ENCODE peak calls at places on chromosomes 13 and 19, in seven cellular contexts. A is hepatocyte, P is cardiac muscle cell, F is fibroblast of villous mesenchyme, S is fibroblast of the aortic adventitia, J is astrocyte, N is uterus. K is an unnamed sample.
A peak's percentile ranks its signal among the peaks of the same experiment; 100 is the strongest.

GRCh38 chr13:112056284-112056727 is 10.6 kb upstream of the SOX1 start:
- DNase-seq in N (no peak), A (no peak), P (no peak), S (no peak), F (no peak), J (no peak), K (no peak)

GRCh38 chr13:109600078-109600477 is 186.3 kb downstream of the IRS2 start:
- DNase-seq in P (no peak), J (no peak), N (no peak), F (no peak), S (no peak), A (no peak), K (no peak)

GRCh38 chr13:67520886-67521285 is 290.8 kb upstream of the PCDH9 start:
- DNase-seq in S (no peak), N (no peak), P (no peak), A (no peak), F (no peak), J (no peak), K (no peak)

GRCh38 chr13:62060570-62060969 is 644.9 kb upstream of the PCDH20 start:
- DNase-seq in F (no peak), A (no peak), S (no peak), N (no peak), J (no peak), P (no peak), K (no peak)

GRCh38 chr13:27404680-27405079 is 19.7 kb upstream of the GTF3A start:
- DNase-seq in F (no peak), A (no peak), N (no peak), P (no peak), S (no peak), J (no peak), K (no peak)

GRCh38 chr19:35154535-35155406 is at the start of gene FXYD5:
- DNase-seq in N (peak; percentile 53), P (no peak), S (peak; percentile 72), J (peak; percentile 70), F (peak; percentile 82), A (peak; percentile 86), K (peak; percentile 83)

GRCh38 chr13:35630551-35631275 is 154.2 kb upstream of the MAB21L1 start:
- DNase-seq in N (no peak), J (peak; percentile 43), A (peak; percentile 76), S (peak; percentile 75), P (peak; percentile 75), F (peak; percentile 42), K (peak; percentile 50)

GRCh38 chr13:73141292-73141771 is 82.5 kb downstream of the KLF5 start:
- DNase-seq in A (peak; percentile 30), S (peak; percentile 50), J (peak; percentile 57), P (peak; percentile 16), N (no peak), F (no peak), K (no peak)

GRCh38 chr13:77325371-77325941 is 1.4 kb downstream of the MYCBP2 start:
- DNase-seq in A (no peak), J (no peak), F (peak; percentile 30), P (no peak), N (no peak), S (peak; percentile 25), K (peak; percentile 25)

GRCh38 chr19:46845959-46846459 is 4.6 kb downstream of the AP2S1 start:
- DNase-seq in A (no peak), S (no peak), N (no peak), P (no peak), J (no peak), F (no peak), K (no peak)

GRCh38 chr19:46850228-46851203 is at the start of gene AP2S1:
- DNase-seq in S (peak; percentile 99), J (peak; percentile 97), A (peak; percentile 97), N (peak; percentile 98), F (peak; percentile 100), P (peak; percentile 97), K (peak; percentile 98)

GRCh38 chr19:46848389-46848788 is 2.3 kb downstream of the AP2S1 start:
- DNase-seq in F (no peak), A (no peak), N (no peak), P (no peak), S (no peak), J (no peak), K (no peak)

GRCh38 chr19:46849610-46850009 is 1.0 kb downstream of the AP2S1 start:
- DNase-seq in N (no peak), S (peak; percentile 10), P (peak; percentile 30), F (peak; percentile 30), J (no peak), A (no peak), K (peak; percentile 33)

GRCh38 chr19:46847528-46847927 is 3.1 kb downstream of the AP2S1 start:
- DNase-seq in F (peak; percentile 60), N (no peak), A (no peak), P (peak; percentile 17), J (no peak), S (no peak), K (no peak)
- TF ChIP-seq CTCF in F (no peak), N (no peak), A (no peak), P (no peak), J (no peak), S (no peak), K (no peak)

DNA sequence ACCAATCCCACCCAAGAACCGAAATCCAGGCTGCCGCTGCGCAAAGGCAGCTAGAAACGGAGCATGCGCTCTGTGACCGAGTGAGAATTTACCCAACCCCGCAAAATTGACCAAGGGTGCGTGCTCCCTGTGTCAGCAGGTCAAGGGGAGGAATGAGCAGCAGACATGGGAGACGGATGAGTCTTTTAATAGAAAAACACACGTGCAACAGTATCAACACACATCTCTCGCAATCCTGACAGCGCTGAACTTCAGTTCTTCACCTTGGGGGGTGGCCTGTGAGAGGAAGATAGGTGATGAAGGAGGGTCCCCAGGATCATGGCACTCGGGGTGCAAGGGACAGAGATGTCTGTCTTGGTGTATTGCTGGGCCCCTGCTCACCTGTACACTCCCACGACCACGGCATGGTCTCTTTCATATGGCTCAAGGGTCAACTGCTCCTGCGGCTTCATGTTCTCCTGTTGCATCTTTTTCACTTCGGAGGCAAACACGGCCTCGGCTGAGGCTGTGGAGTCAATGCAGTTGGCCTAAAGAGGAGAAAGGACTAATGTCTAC is 402 bp upstream of the DYRK1B start:
- DNase-seq in A (no peak), N (no peak), F (no peak), S (no peak), P (no peak), J (no peak), K (no peak)
- H3K4me3 ChIP-seq in A (no peak overlapping the region), N (no peak overlapping the region), F (peak overlapping the region; percentile 85), S (peak overlapping the region; percentile 39), P (no peak overlapping the region), J (no peak overlapping the region), K (peak overlapping the region; percentile 99)

DNA sequence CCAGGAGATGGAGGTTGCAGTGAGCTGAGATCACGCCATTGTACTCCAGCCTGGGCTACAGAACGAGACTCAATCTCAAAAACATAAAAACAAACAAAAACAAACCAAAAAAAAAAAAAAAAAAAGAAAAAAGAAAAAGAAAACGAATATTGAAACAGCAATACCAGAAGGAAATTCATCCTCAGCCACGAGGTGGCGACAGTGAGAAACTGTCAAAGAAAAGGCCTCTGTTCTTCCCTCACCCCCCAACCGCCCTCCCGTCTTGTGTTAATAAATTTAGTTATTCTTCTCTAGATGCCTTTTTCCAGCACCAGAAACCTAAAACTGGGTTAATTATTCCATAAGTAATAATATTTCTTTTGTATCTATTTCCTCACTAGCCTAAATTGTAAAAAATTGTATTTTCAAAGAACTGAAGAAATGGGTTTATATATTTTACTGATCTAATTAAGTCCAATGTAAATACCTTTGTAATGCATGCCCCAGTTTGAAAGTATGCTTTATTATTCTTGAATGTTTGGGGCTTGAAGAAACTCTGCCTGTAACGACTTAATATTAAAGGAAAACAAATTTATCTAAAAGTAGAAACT is 38.6 kb downstream of the LIG4 start:
- DNase-seq in A (peak; percentile 55), P (peak; percentile 42), N (no peak), J (no peak), F (peak; percentile 22), S (peak; percentile 13), K (peak; percentile 9)
- TF ChIP-seq CTCF in A (peak; percentile 48), P (peak; percentile 40), N (no peak), J (peak; percentile 33), F (peak; percentile 55), S (peak; percentile 37), K (peak; percentile 19)

DNA sequence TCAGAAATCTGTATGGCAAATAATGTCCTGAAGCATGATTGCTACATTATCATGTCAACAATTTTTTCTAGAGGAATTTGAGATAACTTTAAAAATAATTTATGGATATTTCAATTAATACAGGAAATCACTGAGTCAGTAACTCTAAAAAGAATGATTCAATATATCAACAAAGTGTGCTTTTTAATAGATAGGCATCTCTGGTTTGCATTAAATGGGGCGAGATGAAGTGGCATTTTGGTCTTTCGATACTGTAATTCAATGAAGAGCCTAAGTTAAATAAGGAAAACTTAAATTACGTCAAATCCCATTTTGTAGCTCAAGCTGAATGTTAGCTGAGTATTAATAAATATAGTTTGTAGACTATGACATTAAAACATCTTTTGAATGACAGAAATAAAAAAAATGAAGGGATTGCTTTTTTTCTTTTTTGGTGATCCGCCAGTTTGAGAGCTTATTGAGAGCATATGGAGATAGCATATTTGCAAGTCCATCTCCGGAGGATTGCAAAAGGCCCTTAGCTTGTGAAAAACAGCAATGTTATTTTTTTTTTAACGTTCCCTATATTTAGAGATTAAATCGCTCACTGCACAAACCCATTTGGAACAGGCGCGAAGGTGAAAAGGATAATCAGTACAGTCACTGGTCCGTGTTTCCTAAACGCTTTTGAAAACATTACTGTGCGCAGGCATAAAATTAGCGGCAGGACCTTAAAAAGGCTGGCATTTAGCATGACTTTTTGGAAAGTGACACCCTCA is 342.6 kb downstream of the DACH1 start:
- DNase-seq in F (peak; percentile 79), S (no peak), J (no peak), A (no peak), P (no peak), N (no peak), K (peak; percentile 9)
- H3K4me3 ChIP-seq in F (peak overlapping the region; percentile 39), S (no peak overlapping the region), J (no peak overlapping the region), A (no peak overlapping the region), P (no peak overlapping the region), N (no peak overlapping the region), K (no peak overlapping the region)

DNA sequence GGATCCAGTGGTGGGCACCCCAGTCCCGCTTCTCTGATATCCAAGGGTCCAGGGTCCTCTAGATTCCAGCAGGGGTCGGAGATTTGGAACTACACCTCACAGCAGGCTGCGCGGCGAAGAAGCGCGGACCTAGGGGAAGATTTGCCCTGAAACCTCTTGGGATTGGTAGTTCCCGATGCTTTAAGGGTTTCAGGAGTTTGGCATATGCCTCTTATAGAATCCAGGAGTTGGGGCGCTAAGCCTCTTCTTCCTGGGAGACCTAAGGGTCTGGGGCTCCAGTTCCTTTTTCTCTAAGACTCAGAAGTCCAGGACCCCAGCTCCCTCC is 349 bp downstream of the BCL2L12 start:
- DNase-seq in J (no peak), S (no peak), P (no peak), F (no peak), A (no peak), N (no peak), K (no peak)
- TF ChIP-seq CTCF in J (no peak), S (no peak), P (no peak), F (no peak), A (peak; percentile 8), N (no peak), K (no peak)

DNA sequence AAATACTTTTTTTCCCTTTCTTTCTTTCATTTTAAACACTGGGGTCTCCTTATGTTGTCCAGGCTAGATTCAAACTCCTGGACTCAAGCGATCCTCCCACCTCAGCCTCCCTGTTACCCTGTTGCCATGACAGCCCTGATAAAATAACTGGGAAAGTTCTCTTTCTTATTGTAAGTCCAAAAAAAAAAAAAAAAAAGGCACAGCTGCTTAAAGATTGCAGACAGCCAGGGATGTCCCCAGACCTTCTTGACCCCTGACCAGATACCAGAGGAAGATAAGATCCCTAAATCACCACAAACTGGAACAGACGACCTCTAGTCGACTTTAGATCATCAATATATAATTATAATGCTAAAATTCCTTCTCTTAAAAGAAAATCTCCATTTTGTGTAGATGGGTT is 1.1 kb upstream of the MVB12A start:
- DNase-seq in J (no peak), S (no peak), N (no peak), A (no peak), P (no peak), F (peak; percentile 50), K (no peak)
- H3K4me3 ChIP-seq in J (no peak overlapping the region), S (no peak overlapping the region), N (peak overlapping the region; percentile 42), A (peak overlapping the region; percentile 13), P (no peak overlapping the region), F (peak overlapping the region; percentile 59), K (no peak overlapping the region)